ENCODE peak calls at places on chromosomes 7 and 10, in nine cellular contexts. One of them, this sample, is unnamed.

GRCh38 chr7:130371059-130371458 is 9.2 kb upstream of the CPA1 start:
- DNase-seq in fibroblast of mammary gland: peak; percentile 83
- DNase-seq in A549: no peak
- DNase-seq in type B pancreatic cell: no peak
- DNase-seq in CD4-positive, alpha-beta T cell: no peak
- DNase-seq in adrenal gland: peak; percentile 45
- DNase-seq in AG10803: peak; percentile 79
- DNase-seq in Caco-2: no peak
- DNase-seq in ascending aorta: no peak
- DNase-seq in this sample: no peak

GRCh38 chr7:133568544-133568943 is 315.7 kb downstream of the EXOC4 start:
- DNase-seq in Caco-2: no peak
- DNase-seq in fibroblast of mammary gland: no peak
- DNase-seq in ascending aorta: no peak
- DNase-seq in CD4-positive, alpha-beta T cell: no peak
- DNase-seq in AG10803: no peak
- DNase-seq in type B pancreatic cell: no peak
- DNase-seq in adrenal gland: no peak
- DNase-seq in A549: no peak
- DNase-seq in this sample: no peak

GRCh38 chr7:44963526-44964290 is 15.1 kb downstream of the MYO1G start:
- DNase-seq in CD4-positive, alpha-beta T cell: no peak
- DNase-seq in type B pancreatic cell: no peak
- DNase-seq in ascending aorta: no peak
- DNase-seq in Caco-2: no peak
- DNase-seq in fibroblast of mammary gland: no peak
- DNase-seq in adrenal gland: no peak
- DNase-seq in AG10803: no peak
- DNase-seq in A549: no peak
- DNase-seq in this sample: no peak

GRCh38 chr10:101829561-101830315 is 11.5 kb upstream of the OGA start:
- DNase-seq in AG10803: no peak
- DNase-seq in fibroblast of mammary gland: peak; percentile 25
- DNase-seq in A549: no peak
- DNase-seq in type B pancreatic cell: no peak
- DNase-seq in ascending aorta: no peak
- DNase-seq in CD4-positive, alpha-beta T cell: peak; percentile 68
- DNase-seq in adrenal gland: peak; percentile 80
- DNase-seq in Caco-2: no peak
- DNase-seq in this sample: no peak

GRCh38 chr7:1671876-1672451 is 1.9 kb downstream of the ELFN1 start:
- DNase-seq in CD4-positive, alpha-beta T cell: peak; percentile 29
- DNase-seq in Caco-2: no peak
- DNase-seq in A549: no peak
- DNase-seq in adrenal gland: peak; percentile 5
- DNase-seq in fibroblast of mammary gland: no peak
- DNase-seq in type B pancreatic cell: peak; percentile 59
- DNase-seq in ascending aorta: no peak
- DNase-seq in AG10803: no peak
- DNase-seq in this sample: no peak

GRCh38 chr10:119723161-119723560 is 2.7 kb upstream of the INPP5F start:
- DNase-seq in adrenal gland: no peak
- DNase-seq in ascending aorta: no peak
- DNase-seq in CD4-positive, alpha-beta T cell: no peak
- DNase-seq in type B pancreatic cell: no peak
- DNase-seq in fibroblast of mammary gland: no peak
- DNase-seq in AG10803: no peak
- DNase-seq in Caco-2: no peak
- DNase-seq in A549: no peak
- DNase-seq in this sample: no peak

GRCh38 chr10:103512591-103513382 is 19.3 kb downstream of the NEURL1 start:
- DNase-seq in fibroblast of mammary gland: no peak
- DNase-seq in AG10803: no peak
- DNase-seq in adrenal gland: no peak
- DNase-seq in type B pancreatic cell: no peak
- DNase-seq in A549: no peak
- DNase-seq in CD4-positive, alpha-beta T cell: no peak
- DNase-seq in Caco-2: peak; percentile 71
- DNase-seq in ascending aorta: no peak
- DNase-seq in this sample: no peak

GRCh38 chr7:133850497-133851070 is 276.6 kb upstream of the LRGUK start:
- DNase-seq in fibroblast of mammary gland: no peak
- DNase-seq in CD4-positive, alpha-beta T cell: no peak
- DNase-seq in type B pancreatic cell: no peak
- DNase-seq in ascending aorta: no peak
- DNase-seq in AG10803: no peak
- DNase-seq in A549: no peak
- DNase-seq in Caco-2: no peak
- DNase-seq in adrenal gland: no peak
- DNase-seq in this sample: no peak

GRCh38 chr7:522071-522937 is 2.7 kb upstream of the PDGFA start:
- DNase-seq in fibroblast of mammary gland: peak; percentile 15
- DNase-seq in A549: no peak
- DNase-seq in adrenal gland: peak; percentile 58
- DNase-seq in CD4-positive, alpha-beta T cell: no peak
- DNase-seq in AG10803: peak; percentile 31
- DNase-seq in ascending aorta: peak; percentile 47
- DNase-seq in Caco-2: peak; percentile 72
- DNase-seq in type B pancreatic cell: no peak
- DNase-seq in this sample: no peak

GRCh38 chr7:156640949-156641485 is 443 bp downstream of the RNF32 start:
- DNase-seq in ascending aorta: no peak
- DNase-seq in fibroblast of mammary gland: peak; percentile 45
- DNase-seq in type B pancreatic cell: no peak
- DNase-seq in CD4-positive, alpha-beta T cell: peak; percentile 61
- DNase-seq in AG10803: peak; percentile 29
- DNase-seq in Caco-2: no peak
- DNase-seq in A549: peak; percentile 53
- DNase-seq in adrenal gland: no peak
- DNase-seq in this sample: no peak

GRCh38 chr10:132120734-132121510 is 55.2 kb downstream of the JAKMIP3 start:
- DNase-seq in A549: no peak
- DNase-seq in type B pancreatic cell: no peak
- DNase-seq in fibroblast of mammary gland: no peak
- DNase-seq in Caco-2: no peak
- DNase-seq in ascending aorta: no peak
- DNase-seq in adrenal gland: no peak
- DNase-seq in CD4-positive, alpha-beta T cell: no peak
- DNase-seq in AG10803: no peak
- DNase-seq in this sample: no peak

GRCh38 chr7:18788026-18788425 is 292.5 kb downstream of the HDAC9 start:
- DNase-seq in CD4-positive, alpha-beta T cell: no peak
- DNase-seq in Caco-2: no peak
- DNase-seq in adrenal gland: no peak
- DNase-seq in fibroblast of mammary gland: no peak
- DNase-seq in AG10803: no peak
- DNase-seq in A549: no peak
- DNase-seq in type B pancreatic cell: no peak
- DNase-seq in ascending aorta: no peak
- DNase-seq in this sample: no peak

GRCh38 chr10:132536241-132536963 is 1.2 kb upstream of the INPP5A start:
- DNase-seq in type B pancreatic cell: no peak
- DNase-seq in Caco-2: peak; percentile 62
- DNase-seq in A549: no peak
- DNase-seq in fibroblast of mammary gland: no peak
- DNase-seq in adrenal gland: no peak
- DNase-seq in AG10803: no peak
- DNase-seq in ascending aorta: no peak
- DNase-seq in CD4-positive, alpha-beta T cell: no peak
- DNase-seq in this sample: no peak

GRCh38 chr10:62760401-62760800 is 44.1 kb upstream of the ADO start:
- DNase-seq in AG10803: no peak
- DNase-seq in adrenal gland: peak; percentile 36
- DNase-seq in A549: no peak
- DNase-seq in fibroblast of mammary gland: no peak
- DNase-seq in type B pancreatic cell: no peak
- DNase-seq in CD4-positive, alpha-beta T cell: no peak
- DNase-seq in Caco-2: no peak
- DNase-seq in ascending aorta: no peak
- DNase-seq in this sample: no peak

GRCh38 chr10:103395754-103396066 is 565 bp downstream of the ATP5MK start:
- DNase-seq in fibroblast of mammary gland: peak; percentile 0
- DNase-seq in CD4-positive, alpha-beta T cell: no peak
- DNase-seq in AG10803: peak; percentile 16
- DNase-seq in ascending aorta: no peak
- DNase-seq in Caco-2: no peak
- DNase-seq in type B pancreatic cell: no peak
- DNase-seq in A549: no peak
- DNase-seq in adrenal gland: no peak
- DNase-seq in this sample: no peak

GRCh38 chr10:23543696-23544095 is 104.8 kb downstream of the OTUD1 start:
- DNase-seq in type B pancreatic cell: no peak
- DNase-seq in CD4-positive, alpha-beta T cell: no peak
- DNase-seq in fibroblast of mammary gland: no peak
- DNase-seq in AG10803: no peak
- DNase-seq in Caco-2: no peak
- DNase-seq in adrenal gland: no peak
- DNase-seq in A549: no peak
- DNase-seq in ascending aorta: no peak
- DNase-seq in this sample: no peak

GRCh38 chr10:116826803-116827202 is 22.5 kb upstream of the ENO4 start:
- DNase-seq in ascending aorta: no peak
- DNase-seq in AG10803: peak; percentile 38
- DNase-seq in A549: no peak
- DNase-seq in CD4-positive, alpha-beta T cell: no peak
- DNase-seq in type B pancreatic cell: no peak
- DNase-seq in adrenal gland: no peak
- DNase-seq in fibroblast of mammary gland: peak; percentile 78
- DNase-seq in Caco-2: no peak
- DNase-seq in this sample: no peak

GRCh38 chr10:22700489-22700888 is 13.9 kb downstream of the PIP4K2A start:
- DNase-seq in fibroblast of mammary gland: no peak
- DNase-seq in adrenal gland: no peak
- DNase-seq in A549: no peak
- DNase-seq in AG10803: no peak
- DNase-seq in Caco-2: no peak
- DNase-seq in type B pancreatic cell: no peak
- DNase-seq in ascending aorta: no peak
- DNase-seq in CD4-positive, alpha-beta T cell: no peak
- DNase-seq in this sample: no peak

GRCh38 chr10:113319450-113319849 is 233.4 kb upstream of the HABP2 start:
- DNase-seq in CD4-positive, alpha-beta T cell: no peak
- DNase-seq in A549: no peak
- DNase-seq in adrenal gland: no peak
- DNase-seq in AG10803: no peak
- DNase-seq in type B pancreatic cell: no peak
- DNase-seq in fibroblast of mammary gland: no peak
- DNase-seq in Caco-2: no peak
- DNase-seq in ascending aorta: no peak
- DNase-seq in this sample: no peak

GRCh38 chr7:13117103-13117502 is 429.7 kb downstream of the ARL4A start:
- DNase-seq in type B pancreatic cell: no peak
- DNase-seq in ascending aorta: no peak
- DNase-seq in fibroblast of mammary gland: peak; percentile 46
- DNase-seq in A549: peak; percentile 15
- DNase-seq in adrenal gland: no peak
- DNase-seq in AG10803: peak; percentile 8
- DNase-seq in Caco-2: peak; percentile 19
- DNase-seq in CD4-positive, alpha-beta T cell: no peak
- DNase-seq in this sample: no peak
- TF ChIP-seq CTCF in type B pancreatic cell: peak; percentile 69
- TF ChIP-seq CTCF in ascending aorta: no peak
- TF ChIP-seq CTCF in fibroblast of mammary gland: peak; percentile 67
- TF ChIP-seq CTCF in A549: peak; percentile 71
- TF ChIP-seq CTCF in adrenal gland: no peak
- TF ChIP-seq CTCF in AG10803: peak; percentile 57
- TF ChIP-seq CTCF in Caco-2: peak; percentile 15
- TF ChIP-seq CTCF in CD4-positive, alpha-beta T cell: no peak
- TF ChIP-seq CTCF in this sample: no peak

GRCh38 chr10:73819513-73820093 is 8.2 kb upstream of the NDST2 start:
- DNase-seq in AG10803: no peak
- DNase-seq in fibroblast of mammary gland: peak; percentile 41
- DNase-seq in A549: no peak
- DNase-seq in Caco-2: no peak
- DNase-seq in type B pancreatic cell: no peak
- DNase-seq in adrenal gland: no peak
- DNase-seq in CD4-positive, alpha-beta T cell: no peak
- DNase-seq in ascending aorta: no peak
- DNase-seq in this sample: no peak
- TF ChIP-seq CTCF in AG10803: no peak
- TF ChIP-seq CTCF in fibroblast of mammary gland: peak; percentile 14
- TF ChIP-seq CTCF in A549: no peak
- TF ChIP-seq CTCF in Caco-2: no peak
- TF ChIP-seq CTCF in type B pancreatic cell: no peak
- TF ChIP-seq CTCF in adrenal gland: no peak
- TF ChIP-seq CTCF in CD4-positive, alpha-beta T cell: no peak
- TF ChIP-seq CTCF in ascending aorta: no peak
- TF ChIP-seq CTCF in this sample: no peak

DNA sequence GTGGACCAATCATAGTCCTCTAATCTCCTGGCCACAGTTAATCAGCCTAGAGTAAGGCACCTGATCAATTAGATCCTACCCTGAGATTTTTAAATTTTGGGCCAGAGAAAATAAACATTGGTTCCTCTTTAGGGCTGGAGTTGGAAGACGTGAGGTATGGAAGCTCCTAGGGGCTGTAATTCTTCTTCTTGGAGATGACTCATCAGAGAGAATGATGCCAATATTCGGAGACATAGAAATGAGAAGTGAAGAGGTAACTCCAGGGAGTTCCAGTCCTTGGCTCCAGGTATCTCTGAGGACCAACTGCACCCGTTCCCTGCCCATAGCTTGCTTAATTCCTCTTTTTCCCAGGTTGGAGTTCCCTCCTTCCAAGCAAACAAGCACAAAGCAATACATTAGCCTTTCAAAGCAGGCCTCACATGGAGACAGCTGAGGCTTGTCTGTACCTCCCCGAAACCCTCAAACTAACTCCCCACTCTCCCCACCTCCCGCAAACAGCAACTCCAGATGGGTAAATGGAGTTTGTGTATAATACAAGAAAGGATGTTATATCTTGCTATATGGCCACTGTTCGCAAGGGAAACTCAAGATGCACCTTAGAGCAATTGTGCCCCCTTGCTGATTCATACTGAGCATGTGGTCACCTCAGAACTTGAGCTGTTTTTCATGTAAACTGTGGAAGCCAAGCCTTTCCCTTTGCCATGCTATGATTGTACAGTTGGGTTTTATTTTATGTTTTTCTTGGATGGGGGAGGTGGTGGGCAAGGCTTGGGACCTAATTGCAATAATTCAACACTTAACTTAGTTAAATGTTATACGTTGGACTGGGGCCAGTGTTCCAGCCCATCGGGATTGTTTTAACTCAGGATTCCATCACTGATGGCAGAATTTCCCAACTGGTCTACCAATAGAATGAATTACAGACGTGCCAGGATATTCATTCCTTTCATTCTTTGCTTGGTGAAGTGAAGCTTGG is 29.3 kb downstream of the PIK3AP1 start:
- DNase-seq in CD4-positive, alpha-beta T cell: no peak
- DNase-seq in Caco-2: no peak
- DNase-seq in ascending aorta: no peak
- DNase-seq in type B pancreatic cell: no peak
- DNase-seq in fibroblast of mammary gland: no peak
- DNase-seq in A549: no peak
- DNase-seq in AG10803: peak; percentile 71
- DNase-seq in adrenal gland: no peak
- DNase-seq in this sample: no peak
- TF ChIP-seq CTCF in CD4-positive, alpha-beta T cell: no peak
- TF ChIP-seq CTCF in Caco-2: no peak
- TF ChIP-seq CTCF in ascending aorta: no peak
- TF ChIP-seq CTCF in type B pancreatic cell: no peak
- TF ChIP-seq CTCF in fibroblast of mammary gland: no peak
- TF ChIP-seq CTCF in A549: no peak
- TF ChIP-seq CTCF in AG10803: no peak
- TF ChIP-seq CTCF in adrenal gland: no peak
- TF ChIP-seq CTCF in this sample: no peak

GRCh38 chr7:123131140-123131539 is 68.6 kb downstream of the SLC13A1 start:
- DNase-seq in A549: no peak
- DNase-seq in adrenal gland: no peak
- DNase-seq in AG10803: no peak
- DNase-seq in type B pancreatic cell: no peak
- DNase-seq in ascending aorta: no peak
- DNase-seq in fibroblast of mammary gland: no peak
- DNase-seq in CD4-positive, alpha-beta T cell: no peak
- DNase-seq in Caco-2: no peak
- DNase-seq in this sample: no peak
- TF ChIP-seq CTCF in A549: peak; percentile 9
- TF ChIP-seq CTCF in adrenal gland: no peak
- TF ChIP-seq CTCF in AG10803: peak; percentile 11
- TF ChIP-seq CTCF in type B pancreatic cell: peak; percentile 25
- TF ChIP-seq CTCF in ascending aorta: no peak
- TF ChIP-seq CTCF in fibroblast of mammary gland: no peak
- TF ChIP-seq CTCF in CD4-positive, alpha-beta T cell: no peak
- TF ChIP-seq CTCF in Caco-2: no peak
- TF ChIP-seq CTCF in this sample: no peak

This sample was measured in vagina.